ENCODE peak calls at places on chromosomes 3 and 15, in four cellular contexts. K, A, G and M are unnamed samples.

GRCh38 chr3:172135766-172136729 is 96.7 kb downstream of the FNDC3B start:
- DNase-seq in A (peak), K (peak), G (no peak), M (peak)

GRCh38 chr3:17577795-17578520 is 164.5 kb downstream of the TBC1D5 start:
- DNase-seq in G (no peak), A (no peak), K (no peak), M (peak)

GRCh38 chr3:126351086-126351770 is 6.0 kb downstream of the KLF15 start:
- DNase-seq in K (no peak), A (no peak), G (no peak), M (no peak)

GRCh38 chr3:134251731-134252391 is 1.2 kb upstream of the RYK start:
- DNase-seq in K (no peak), G (no peak), A (no peak), M (no peak)

GRCh38 chr3:13012228-13012691 is 61.0 kb downstream of the IQSEC1 start:
- DNase-seq in G (peak), A (no peak), K (no peak), M (no peak)

GRCh38 chr3:195583831-195584542 is at the start of gene APOD:
- DNase-seq in A (no peak), G (no peak), K (peak), M (no peak)

GRCh38 chr3:186902154-186902553 is 28.2 kb upstream of the ST6GAL1 start:
- DNase-seq in A (no peak), K (no peak), G (no peak), M (no peak)

GRCh38 chr3:22996926-22997600 is 206.1 kb upstream of the UBE2E2 start:
- DNase-seq in G (no peak), K (no peak), A (no peak), M (no peak)

GRCh38 chr15:73969151-73969759 is 22.8 kb downstream of the STOML1 start:
- DNase-seq in A (no peak), G (no peak), K (no peak), M (no peak)

GRCh38 chr15:88108991-88109390 is 147.5 kb downstream of the NTRK3 start:
- DNase-seq in A (no peak), G (no peak), K (no peak), M (no peak)

GRCh38 chr3:198030125-198030524 is 70.1 kb downstream of the LMLN start:
- DNase-seq in A (no peak), K (no peak), G (no peak), M (no peak)

GRCh38 chr15:90126457-90127435 is 24.5 kb upstream of the IDH2 start:
- DNase-seq in G (no peak), A (no peak), K (no peak), M (no peak)

GRCh38 chr15:68367226-68367625 is 64.7 kb downstream of the ITGA11 start:
- DNase-seq in K (no peak), A (no peak), G (no peak), M (no peak)

GRCh38 chr15:93459396-93459795 is 370.4 kb upstream of the RGMA start:
- DNase-seq in K (no peak), G (no peak), A (no peak), M (no peak)

GRCh38 chr15:47371939-47372338 is 345.4 kb upstream of the SEMA6D start:
- DNase-seq in A (no peak), K (no peak), G (no peak), M (no peak)

GRCh38 chr15:47377465-47377864 is 339.8 kb upstream of the SEMA6D start:
- DNase-seq in K (no peak), A (no peak), G (no peak), M (no peak)

GRCh38 chr15:47378527-47378926 is 338.8 kb upstream of the SEMA6D start:
- DNase-seq in A (no peak), K (no peak), G (no peak), M (no peak)

GRCh38 chr15:47376190-47376589 is 341.1 kb upstream of the SEMA6D start:
- DNase-seq in K (no peak), A (no peak), G (no peak), M (no peak)

GRCh38 chr15:47374222-47374621 is 343.1 kb upstream of the SEMA6D start:
- DNase-seq in K (peak), A (no peak), G (no peak), M (no peak)
- TF ChIP-seq CTCF in K (peak), A (peak), G (no peak), M (peak)

GRCh38 chr3:96813134-96813819 is 1.1 kb upstream of the EPHA6 start:
- DNase-seq in G (no peak), A (peak), K (peak), M (no peak)
- TF ChIP-seq CTCF in G (peak), A (peak), K (peak), M (peak)

GRCh38 chr3:155739154-155739553 is 5.7 kb downstream of the PLCH1 start:
- DNase-seq in G (no peak), A (no peak), K (no peak), M (no peak)
- TF ChIP-seq CTCF in G (no peak), A (no peak), K (peak), M (no peak)

GRCh38 chr3:101224739-101225138 is 95.6 kb downstream of the IMPG2 start:
- DNase-seq in K (no peak), G (no peak), A (no peak), M (no peak)
- TF ChIP-seq CTCF in K (no peak), G (no peak), A (no peak), M (no peak)

DNA sequence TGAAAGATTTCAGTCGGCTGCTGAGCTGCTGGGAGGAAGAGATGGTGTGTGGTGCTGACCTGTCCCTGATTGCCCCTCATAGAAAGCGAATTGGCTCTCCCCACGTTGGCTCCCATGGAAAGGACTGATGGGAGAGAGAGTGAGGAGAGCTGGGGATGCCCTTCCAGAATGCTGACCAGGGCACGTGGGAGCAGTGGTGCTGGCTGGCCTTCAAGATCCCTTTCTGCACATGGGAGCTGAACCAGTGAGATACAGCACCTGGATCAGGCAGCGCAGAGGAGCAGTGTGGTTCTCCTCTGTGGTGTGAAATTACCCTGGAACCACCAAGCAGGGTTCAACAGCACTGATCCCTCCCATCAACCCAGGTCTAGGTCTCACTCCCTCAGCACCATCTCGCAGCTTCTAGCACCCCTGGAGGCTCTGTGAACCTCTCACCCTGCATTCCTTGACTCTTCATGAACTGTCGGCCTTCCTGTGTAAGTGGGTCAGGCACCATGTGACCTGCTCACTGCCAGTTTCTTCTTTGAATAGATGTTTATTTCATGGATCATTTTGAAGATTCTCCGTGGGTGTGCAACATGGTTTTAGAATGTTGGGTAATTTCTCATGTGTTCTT is 55.7 kb downstream of the CACNA1D start:
- DNase-seq in K (no peak), A (no peak), G (no peak), M (no peak)
- TF ChIP-seq CTCF in K (no peak), A (no peak), G (no peak), M (no peak)

DNA sequence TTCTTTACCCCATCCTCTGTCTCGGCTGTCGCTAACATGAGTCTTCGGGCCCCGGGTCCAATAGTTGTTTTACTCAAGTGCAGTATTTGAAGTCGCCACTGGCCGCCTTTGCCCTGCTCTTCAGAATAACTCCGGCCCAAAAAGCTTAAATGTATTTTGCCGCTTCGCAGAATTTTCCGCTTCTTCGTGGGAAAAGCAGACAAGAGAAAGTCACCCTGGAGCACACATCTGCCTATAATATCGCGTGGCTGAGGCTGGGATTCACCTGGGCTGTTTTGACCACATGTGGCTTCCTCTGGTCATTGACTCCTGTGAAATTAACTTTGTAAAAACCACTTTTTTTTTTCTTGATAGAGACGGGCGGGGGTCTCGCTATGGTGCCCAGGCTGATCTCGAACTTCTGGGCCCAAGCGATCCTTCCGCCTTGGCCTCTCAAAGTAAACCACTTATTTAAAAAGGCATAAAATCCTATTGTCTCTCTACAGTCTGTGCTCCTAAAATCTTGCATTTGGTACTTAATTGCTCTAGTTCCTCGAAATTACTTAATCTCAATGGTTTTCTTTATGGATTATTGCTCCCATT is 707 bp downstream of the CNOT10 start:
- DNase-seq in A (no peak), K (peak), G (no peak), M (no peak)
- TF ChIP-seq CTCF in A (peak), K (no peak), G (peak), M (no peak)

DNA sequence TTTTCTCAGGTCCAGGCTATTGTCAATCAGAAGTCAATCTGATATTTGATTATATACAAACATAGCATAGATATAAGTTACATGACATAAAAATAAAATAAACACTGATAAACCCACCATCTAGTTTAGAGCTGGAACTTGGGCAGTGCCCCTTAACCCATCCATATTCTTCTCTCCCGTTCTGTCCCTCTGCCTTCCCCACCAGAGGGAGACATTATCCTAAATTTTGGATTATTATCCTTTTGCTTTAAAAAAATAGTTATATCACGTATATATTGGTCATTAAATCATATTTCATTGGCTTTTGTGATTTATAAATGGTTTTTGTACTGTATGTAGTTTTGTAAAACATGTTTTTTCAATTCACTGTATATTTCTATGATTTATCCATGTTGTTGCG is 107.9 kb downstream of the GMPS start:
- DNase-seq in K (no peak), A (no peak), G (no peak), M (no peak)
- TF ChIP-seq CTCF in K (peak), A (peak), G (no peak), M (peak)

GRCh38 chr3:38480930-38481329 is 15.2 kb upstream of the EXOG start:
- DNase-seq in K (no peak), G (no peak), A (no peak), M (no peak)

GRCh38 chr3:38480093-38480445 is 16.1 kb upstream of the EXOG start:
- DNase-seq in G (no peak), A (no peak), K (no peak), M (no peak)

GRCh38 chr3:38478901-38479300 is 17.2 kb upstream of the EXOG start:
- DNase-seq in A (no peak), G (no peak), K (no peak), M (no peak)

GRCh38 chr3:38477839-38478450 is 18.2 kb upstream of the EXOG start:
- DNase-seq in G (no peak), K (no peak), A (no peak), M (no peak)

DNA sequence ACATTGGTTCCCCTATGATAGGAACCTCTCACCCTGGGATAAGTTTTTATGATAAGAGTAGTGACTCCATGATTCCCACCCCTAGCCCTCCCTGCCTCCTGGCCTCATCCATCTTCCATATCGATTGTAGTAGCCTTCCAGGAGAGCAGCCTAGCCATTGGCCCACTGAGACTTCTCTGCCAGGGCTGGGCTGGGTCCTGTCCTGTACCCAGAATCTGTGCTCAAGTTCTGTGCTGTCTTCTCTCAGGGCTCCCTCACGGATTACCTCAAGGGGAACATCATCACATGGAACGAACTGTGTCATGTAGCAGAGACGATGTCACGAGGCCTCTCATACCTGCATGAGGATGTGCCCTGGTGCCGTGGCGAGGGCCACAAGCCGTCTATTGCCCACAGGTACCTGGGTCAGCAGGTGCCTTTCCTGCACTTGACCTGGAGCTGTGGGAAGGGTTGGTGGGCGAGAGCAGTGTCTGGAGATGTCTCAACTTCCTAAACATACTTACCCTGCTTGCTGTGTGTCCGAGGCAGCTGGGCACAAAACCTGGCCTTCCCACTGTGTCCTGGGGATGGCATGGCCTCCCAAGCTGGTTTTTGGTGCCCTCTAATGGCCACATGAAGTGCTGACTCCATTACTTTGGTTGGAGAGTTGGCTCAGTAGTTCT is 16.6 kb upstream of the EXOG start:
- DNase-seq in G (no peak), A (peak), K (peak), M (no peak)
- TF ChIP-seq CTCF in G (peak), A (peak), K (peak), M (peak)